ENCODE peak calls at places on chromosomes 1 and 21, in six cellular contexts. F is IMR-90, A is neuronal stem cell, E is H9, S is mesenchymal stem cell, G is trophoblast cell. P is an unnamed sample.

GRCh38 chr1:5637171-5637570 is 355.1 kb downstream of the NPHP4 start:
- DNase-seq in F (no peak), A (no peak), E (no peak), S (no peak), G (no peak), P (no peak)

GRCh38 chr1:187959062-187959461 is 1130.3 kb downstream of the PLA2G4A start:
- DNase-seq in F (no peak), A (no peak), E (no peak), S (no peak), G (no peak), P (no peak)

GRCh38 chr21:42569732-42570301 is 56.2 kb downstream of the SLC37A1 start:
- DNase-seq in F (no peak), A (no peak), E (no peak), S (no peak), G (no peak), P (no peak)

GRCh38 chr1:60848583-60849188 is 233.7 kb upstream of the NFIA start:
- DNase-seq in F (peak), A (peak), E (no peak), S (peak), G (no peak), P (peak)

GRCh38 chr1:76433528-76433927 is 359.0 kb downstream of the ST6GALNAC3 start:
- DNase-seq in F (peak), A (no peak), E (no peak), S (peak), G (peak), P (peak)

GRCh38 chr1:170316270-170316669 is 170.5 kb downstream of the NTMT2 start:
- DNase-seq in F (no peak), A (no peak), E (no peak), S (no peak), G (no peak), P (no peak)

GRCh38 chr1:183215076-183215720 is 29.1 kb downstream of the LAMC2 start:
- DNase-seq in F (no peak), A (no peak), E (no peak), S (no peak), G (no peak), P (no peak)

GRCh38 chr1:231601775-231602674 is 24.6 kb upstream of the DISC1 start:
- DNase-seq in F (peak), A (no peak), E (no peak), S (peak), G (no peak), P (no peak)

GRCh38 chr1:38740543-38740942 is 119.0 kb downstream of the RRAGC start:
- DNase-seq in F (peak), A (no peak), E (no peak), S (peak), G (peak), P (peak)

GRCh38 chr1:193190096-193190744 is 3.8 kb upstream of the B3GALT2 start:
- DNase-seq in F (peak), A (no peak), E (no peak), S (peak), G (no peak), P (no peak)

GRCh38 chr1:82154231-82154630 is 353.5 kb downstream of the ADGRL2 start:
- DNase-seq in F (no peak), A (no peak), E (peak), S (no peak), G (no peak), P (no peak)

GRCh38 chr1:41799723-41800122 is 119.0 kb downstream of the HIVEP3 start:
- DNase-seq in F (peak), A (no peak), E (no peak), S (no peak), G (no peak), P (no peak)

GRCh38 chr1:156437054-156437453 is 63.5 kb downstream of the MEF2D start:
- DNase-seq in F (no peak), A (no peak), E (no peak), S (no peak), G (no peak), P (no peak)

GRCh38 chr1:156435551-156436318 is 64.8 kb downstream of the MEF2D start:
- DNase-seq in F (no peak), A (no peak), E (no peak), S (no peak), G (no peak), P (peak)

GRCh38 chr1:156433602-156434001 is 64.6 kb downstream of the RHBG start:
- DNase-seq in F (no peak), A (no peak), E (peak), S (no peak), G (no peak), P (no peak)

GRCh38 chr1:156436319-156437043 is 64.1 kb downstream of the MEF2D start:
- DNase-seq in F (no peak), A (no peak), E (peak), S (no peak), G (no peak), P (peak)

DNA sequence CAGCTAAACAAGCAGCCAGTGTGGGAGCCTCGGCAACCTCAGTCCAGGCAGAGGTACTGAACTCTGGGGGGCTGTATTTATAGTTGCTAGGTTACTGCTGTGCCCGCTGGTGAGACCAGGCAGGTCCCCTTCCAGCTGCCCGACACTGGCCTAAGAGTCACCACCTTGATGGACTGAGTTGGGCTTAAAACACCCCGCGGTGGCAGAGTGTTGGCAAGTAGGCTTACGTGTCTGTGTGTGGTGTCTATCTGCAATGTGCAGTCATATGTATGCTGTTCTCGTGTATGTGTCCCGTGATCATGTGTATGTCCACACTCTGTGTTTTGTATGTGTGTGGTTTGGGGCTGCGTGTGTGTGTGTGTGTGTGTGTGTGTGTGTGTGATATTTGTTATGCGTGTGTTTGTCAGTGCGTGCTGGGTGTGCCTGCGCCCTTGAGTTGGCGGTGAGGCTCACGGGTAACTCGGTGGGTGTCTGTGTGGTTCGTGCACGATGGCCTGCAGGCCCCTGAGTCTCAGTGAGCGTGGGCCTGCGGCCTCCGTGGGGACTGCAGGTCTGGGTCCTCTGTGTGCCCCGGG is 65.5 kb downstream of the MEF2D start:
- DNase-seq in F (no peak), A (no peak), E (no peak), S (no peak), G (no peak), P (no peak)
- H4K8ac ChIP-seq in F (no peak), A (no peak), E (no peak), S (no peak), G (no peak), P (no peak)

GRCh38 chr1:11340248-11340632 is 67.2 kb downstream of the UBIAD1 start:
- DNase-seq in F (no peak), A (no peak), E (no peak), S (no peak), G (no peak), P (no peak)
- H4K8ac ChIP-seq in F (no peak), A (no peak), E (no peak), S (no peak), G (no peak), P (no peak)

GRCh38 chr1:207071426-207071825 is 17.2 kb upstream of the C4BPB start:
- DNase-seq in F (no peak), A (no peak), E (no peak), S (no peak), G (no peak), P (no peak)

GRCh38 chr1:207073906-207074820 is 14.5 kb upstream of the C4BPB start:
- DNase-seq in F (peak), A (no peak), E (no peak), S (no peak), G (no peak), P (no peak)

GRCh38 chr1:207069858-207070506 is 16.9 kb downstream of the PFKFB2 start:
- DNase-seq in F (no peak), A (no peak), E (no peak), S (no peak), G (no peak), P (no peak)

GRCh38 chr1:207070811-207071210 is 17.7 kb downstream of the PFKFB2 start:
- DNase-seq in F (no peak), A (no peak), E (no peak), S (no peak), G (no peak), P (no peak)

GRCh38 chr1:207072241-207072640 is 16.4 kb upstream of the C4BPB start:
- DNase-seq in F (no peak), A (no peak), E (no peak), S (no peak), G (no peak), P (no peak)
- H4K8ac ChIP-seq in F (no peak), A (no peak), E (no peak), S (no peak), G (no peak), P (no peak)

GRCh38 chr1:202160377-202160940 is at the start of gene PTPN7:
- DNase-seq in F (no peak), A (no peak), E (peak), S (no peak), G (no peak), P (no peak)
- H4K8ac ChIP-seq in F (no peak), A (no peak), E (no peak), S (no peak), G (no peak), P (no peak)

GRCh38 chr1:233971753-233972152 is 67.3 kb downstream of the SLC35F3 start:
- DNase-seq in F (no peak), A (no peak), E (no peak), S (no peak), G (no peak), P (no peak)

GRCh38 chr1:233959971-233960710 is 55.7 kb downstream of the SLC35F3 start:
- DNase-seq in F (no peak), A (no peak), E (no peak), S (no peak), G (no peak), P (no peak)

GRCh38 chr1:233962878-233963277 is 58.4 kb downstream of the SLC35F3 start:
- DNase-seq in F (no peak), A (no peak), E (no peak), S (no peak), G (no peak), P (no peak)

GRCh38 chr1:233965856-233966255 is 61.4 kb downstream of the SLC35F3 start:
- DNase-seq in F (no peak), A (no peak), E (no peak), S (no peak), G (no peak), P (no peak)
- H4K8ac ChIP-seq in F (no peak), A (no peak), E (no peak), S (no peak), G (no peak), P (no peak)

DNA sequence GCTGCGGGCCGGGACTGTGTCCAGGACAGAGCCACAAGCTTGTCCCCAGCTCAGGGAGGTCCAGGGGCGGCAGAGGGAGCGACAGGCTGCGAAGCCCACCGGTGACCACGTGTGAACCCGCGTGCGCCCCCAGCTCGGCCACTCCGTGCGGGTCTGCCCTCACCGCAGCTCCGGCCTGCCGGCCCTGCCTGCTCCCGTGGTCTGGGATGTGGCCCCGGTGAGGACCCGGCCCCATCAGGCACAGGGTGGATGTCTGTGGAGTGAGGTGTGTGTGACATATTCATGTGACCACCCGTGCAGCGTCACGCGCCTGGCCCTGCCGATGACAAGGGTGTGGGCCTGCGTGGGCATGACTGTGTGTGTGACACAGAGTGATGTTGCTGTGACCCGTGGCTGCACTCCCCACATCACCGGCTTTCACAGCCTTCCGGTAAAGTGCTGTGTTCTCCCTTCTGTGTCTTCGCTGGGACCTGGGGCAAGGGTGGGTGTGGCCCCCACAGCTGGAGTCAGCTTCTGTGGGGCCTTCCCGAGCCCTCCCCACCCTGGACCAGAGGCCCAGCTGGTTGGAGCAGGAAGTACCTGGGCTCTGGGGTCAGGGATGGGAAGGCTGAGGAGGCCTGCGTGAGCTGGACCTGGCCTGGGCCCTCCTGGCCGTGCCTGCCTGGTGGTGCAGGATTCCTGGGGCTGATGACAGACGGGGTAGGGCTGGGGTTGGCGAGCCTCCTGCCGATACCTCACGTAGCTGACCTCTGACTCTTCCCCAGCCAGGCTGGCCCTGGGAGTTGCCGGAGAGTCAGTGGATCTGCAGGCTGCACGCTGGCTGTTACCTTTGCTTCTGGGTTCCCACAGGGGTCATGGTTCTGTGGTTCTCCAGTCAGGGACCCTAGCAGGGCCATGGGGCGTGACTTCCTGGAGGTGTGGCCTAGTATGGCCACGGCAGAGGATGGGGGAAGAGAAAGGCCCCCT is 4.1 kb downstream of the RNF223 start:
- DNase-seq in F (peak), A (no peak), E (no peak), S (no peak), G (peak), P (peak)
- H4K8ac ChIP-seq in F (peak), A (peak), E (no peak), S (peak), G (peak), P (no peak)